ENCODE peak calls at places on chromosomes 5 and 9, in four cellular contexts. T is WTC11, B is K562, H is A549. Q is an unnamed sample.

GRCh38 chr9:117643288-117643654 is 60.9 kb upstream of the TLR4 start:
- DNase-seq in T (no peak), B (no peak), H (no peak), Q (no peak)

GRCh38 chr9:114850871-114851270 is 45.0 kb upstream of the TNFSF15 start:
- DNase-seq in T (no peak), B (no peak), H (no peak), Q (no peak)

GRCh38 chr5:134070979-134071849 is 43.3 kb upstream of the TCF7 start:
- DNase-seq in T (peak), B (no peak), H (peak), Q (peak)

GRCh38 chr9:23842531-23843129 is 16.6 kb upstream of the ELAVL2 start:
- DNase-seq in T (no peak), B (no peak), H (no peak), Q (no peak)

GRCh38 chr5:88279584-88279983 is 10.9 kb upstream of the TMEM161B start:
- DNase-seq in T (no peak), B (no peak), H (no peak), Q (no peak)

GRCh38 chr5:28408186-28408585 is 1369.8 kb upstream of the CDH9 start:
- DNase-seq in T (no peak), B (no peak), H (peak), Q (no peak)

GRCh38 chr9:83304686-83305085 is 233.5 kb downstream of the FRMD3 start:
- DNase-seq in T (no peak), B (no peak), H (no peak), Q (no peak)

GRCh38 chr5:56683281-56683680 is 132.1 kb upstream of the MAP3K1 start:
- DNase-seq in T (no peak), B (no peak), H (no peak), Q (no peak)

GRCh38 chr5:43416233-43416987 is 4.2 kb upstream of the CCL28 start:
- DNase-seq in T (no peak), B (peak), H (no peak), Q (no peak)

GRCh38 chr9:75147638-75148037 is 59.3 kb downstream of the OSTF1 start:
- DNase-seq in T (no peak), B (no peak), H (no peak), Q (no peak)

GRCh38 chr5:10459080-10460055 is 17.7 kb downstream of the ROPN1L start:
- DNase-seq in T (no peak), B (no peak), H (no peak), Q (no peak)

GRCh38 chr5:147763791-147764525 is 18.6 kb downstream of the JAKMIP2 start:
- DNase-seq in T (no peak), B (no peak), H (no peak), Q (peak)

GRCh38 chr9:136688274-136689107 is 1.2 kb upstream of the AGPAT2 start:
- DNase-seq in T (no peak), B (no peak), H (no peak), Q (no peak)
- TF ChIP-seq JUN in T (no peak), B (no peak), H (no peak), Q (no peak)

GRCh38 chr5:79236364-79236969 is 536 bp downstream of the JMY start:
- DNase-seq in T (peak), B (peak), H (peak), Q (no peak)
- TF ChIP-seq JUN in T (peak), B (no peak), H (no peak), Q (no peak)

GRCh38 chr5:159338143-159338542 is 7.9 kb upstream of the IL12B start:
- DNase-seq in T (no peak), B (no peak), H (no peak), Q (no peak)
- TF ChIP-seq JUN in T (no peak), B (no peak), H (no peak), Q (no peak)

GRCh38 chr5:113276001-113276400 is 158.8 kb downstream of the TSSK1B start:
- DNase-seq in T (peak), B (no peak), H (no peak), Q (no peak)

GRCh38 chr5:113280541-113280940 is 154.2 kb downstream of the TSSK1B start:
- DNase-seq in T (no peak), B (no peak), H (no peak), Q (no peak)

GRCh38 chr5:113281194-113281593 is 153.6 kb downstream of the TSSK1B start:
- DNase-seq in T (no peak), B (no peak), H (no peak), Q (no peak)

GRCh38 chr5:113276493-113276892 is 158.3 kb downstream of the TSSK1B start:
- DNase-seq in T (no peak), B (no peak), H (no peak), Q (no peak)

GRCh38 chr5:113278976-113279375 is 155.8 kb downstream of the TSSK1B start:
- DNase-seq in T (no peak), B (no peak), H (no peak), Q (no peak)
- TF ChIP-seq JUN in T (no peak), B (no peak), H (no peak), Q (no peak)

DNA sequence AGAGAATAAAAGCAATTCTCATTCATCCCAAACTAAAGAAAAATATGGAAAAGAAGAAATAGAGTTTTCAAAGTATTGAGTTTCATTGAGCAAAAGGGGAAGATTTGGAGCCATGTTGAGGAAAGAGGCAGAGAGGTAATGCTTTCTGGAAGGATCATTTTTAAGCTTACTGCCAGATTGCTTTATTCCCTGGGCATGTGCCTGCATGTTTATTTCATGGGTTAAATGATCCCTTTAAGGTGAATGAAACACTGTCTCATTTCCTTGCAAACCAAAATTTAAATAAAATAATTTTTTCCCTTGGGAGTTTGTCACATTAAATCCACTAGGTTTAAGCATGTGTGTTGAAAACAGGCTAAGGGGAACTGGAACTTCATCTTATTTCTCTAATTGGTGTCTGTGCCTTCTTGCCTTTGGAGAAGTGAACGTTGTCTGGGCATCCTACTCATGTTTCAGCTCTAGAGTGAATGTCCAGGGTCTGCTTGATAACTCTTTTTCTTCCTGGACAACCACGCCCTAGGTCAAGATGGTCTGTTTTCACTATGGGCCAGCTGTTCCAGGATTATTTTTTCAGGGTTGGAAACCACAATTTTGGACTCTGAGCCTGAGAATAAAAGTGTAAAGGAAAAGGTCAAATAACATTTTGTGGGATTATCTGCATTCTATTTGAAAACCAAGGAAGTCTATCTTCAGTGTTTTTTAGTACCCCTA is 114.1 kb upstream of the ELL2 start:
- DNase-seq in T (no peak), B (no peak), H (no peak), Q (no peak)
- TF ChIP-seq JUN in T (no peak), B (no peak), H (no peak), Q (no peak)

GRCh38 chr9:132651259-132651658 is 18.5 kb downstream of the DDX31 start:
- DNase-seq in T (no peak), B (no peak), H (no peak), Q (no peak)
- TF ChIP-seq JUN in T (no peak), B (no peak), H (no peak), Q (no peak)